ENCODE peak calls at places on chromosomes 7 and 10, in six cellular contexts. G is HepG2, K is WTC11, F is H1, H is K562, X is endothelial cell of umbilical vein. L is an unnamed sample.
A peak's percentile ranks its signal among the peaks of the same experiment; 100 is the strongest.

GRCh38 chr10:85642421-85643170 is 724.0 kb downstream of the GRID1 start:
- DNase-seq in G (peak; percentile 65), H (no peak), F (no peak), X (peak; percentile 66), K (no peak), L (peak; percentile 74)

GRCh38 chr10:84008878-84009277 is 130.4 kb upstream of the GHITM start:
- DNase-seq in F (no peak), X (peak; percentile 18), K (peak; percentile 77), H (peak; percentile 72), G (no peak), L (peak; percentile 6)

GRCh38 chr7:90999989-91000979 is 263.9 kb upstream of the FZD1 start:
- DNase-seq in K (no peak), F (no peak), G (no peak), X (peak; percentile 22), H (no peak), L (no peak)

GRCh38 chr10:95963992-95964391 is 56.2 kb downstream of the CC2D2B start:
- DNase-seq in X (no peak), K (no peak), F (no peak), G (no peak), H (no peak), L (no peak)

GRCh38 chr7:94241402-94241925 is 153.2 kb upstream of the COL1A2 start:
- DNase-seq in K (no peak), G (no peak), F (no peak), H (no peak), X (peak; percentile 24), L (no peak)

GRCh38 chr10:119459681-119460340 is 82.7 kb downstream of the RGS10 start:
- DNase-seq in K (no peak), X (no peak), G (no peak), F (no peak), H (no peak), L (no peak)

GRCh38 chr7:158828343-158829020 is 827 bp downstream of the ESYT2 start:
- DNase-seq in G (no peak), F (no peak), K (peak; percentile 74), X (no peak), H (peak; percentile 70), L (no peak)

GRCh38 chr10:72034040-72034499 is 54.3 kb downstream of the SPOCK2 start:
- DNase-seq in G (peak; percentile 55), X (no peak), K (no peak), H (no peak), F (no peak), L (no peak)

GRCh38 chr10:48414778-48415177 is 108.3 kb downstream of the MAPK8 start:
- DNase-seq in X (no peak), G (no peak), F (no peak), H (no peak), K (no peak), L (no peak)

GRCh38 chr7:21461282-21461681 is 33.4 kb downstream of the SP4 start:
- DNase-seq in G (no peak), H (no peak), K (no peak), F (no peak), X (no peak), L (no peak)

GRCh38 chr10:45160266-45160665 is 155.1 kb downstream of the OR13A1 start:
- DNase-seq in G (no peak), K (no peak), X (peak; percentile 6), H (no peak), F (no peak), L (no peak)

GRCh38 chr7:79241288-79242055 is 212.0 kb downstream of the MAGI2 start:
- DNase-seq in F (no peak), H (no peak), K (no peak), G (no peak), X (no peak), L (no peak)

GRCh38 chr10:91347529-91347928 is 62.6 kb upstream of the HECTD2 start:
- DNase-seq in H (no peak), G (no peak), K (no peak), F (no peak), X (no peak), L (no peak)

GRCh38 chr10:22714524-22715289 is at the start of gene PIP4K2A:
- DNase-seq in K (peak; percentile 50), X (peak; percentile 58), G (peak; percentile 25), H (peak; percentile 87), F (no peak), L (peak; percentile 65)

GRCh38 chr10:112804036-112804435 is 146.0 kb upstream of the TCF7L2 start:
- DNase-seq in K (no peak), H (no peak), X (no peak), F (no peak), G (peak; percentile 48), L (no peak)

GRCh38 chr10:69958232-69958902 is 94.3 kb upstream of the MACROH2A2 start:
- DNase-seq in G (peak; percentile 38), F (no peak), K (peak; percentile 34), X (peak; percentile 43), H (peak; percentile 59), L (peak; percentile 82)

GRCh38 chr7:26284477-26284876 is 7.2 kb upstream of the SNX10 start:
- DNase-seq in G (peak; percentile 71), F (no peak), K (no peak), X (no peak), H (no peak), L (no peak)

GRCh38 chr10:4514445-4515108 is 311.4 kb upstream of the AKR1E2 start:
- DNase-seq in X (no peak), G (no peak), H (no peak), F (no peak), K (no peak), L (no peak)

GRCh38 chr10:61904711-61905445 is 3.4 kb downstream of the ARID5B start:
- DNase-seq in K (no peak), F (no peak), H (peak; percentile 43), X (peak; percentile 79), G (peak; percentile 75), L (peak; percentile 47)
- TF ChIP-seq JUN in K (no peak), F (no peak), H (no peak), X (peak; percentile 78), G (no peak), L (no peak)

GRCh38 chr10:14782691-14783363 is 8.1 kb upstream of the FAM107B start:
- DNase-seq in F (peak; percentile 9), X (peak; percentile 100), K (no peak), G (peak; percentile 56), H (no peak), L (peak; percentile 92)
- TF ChIP-seq JUN in F (no peak), X (peak; percentile 89), K (no peak), G (no peak), H (no peak), L (peak; percentile 79)

GRCh38 chr10:131259535-131259934 is 52.0 kb downstream of the TCERG1L start:
- DNase-seq in F (no peak), G (no peak), H (no peak), X (no peak), K (no peak), L (no peak)
- TF ChIP-seq JUN in F (no peak), G (no peak), H (no peak), X (no peak), K (no peak), L (no peak)

DNA sequence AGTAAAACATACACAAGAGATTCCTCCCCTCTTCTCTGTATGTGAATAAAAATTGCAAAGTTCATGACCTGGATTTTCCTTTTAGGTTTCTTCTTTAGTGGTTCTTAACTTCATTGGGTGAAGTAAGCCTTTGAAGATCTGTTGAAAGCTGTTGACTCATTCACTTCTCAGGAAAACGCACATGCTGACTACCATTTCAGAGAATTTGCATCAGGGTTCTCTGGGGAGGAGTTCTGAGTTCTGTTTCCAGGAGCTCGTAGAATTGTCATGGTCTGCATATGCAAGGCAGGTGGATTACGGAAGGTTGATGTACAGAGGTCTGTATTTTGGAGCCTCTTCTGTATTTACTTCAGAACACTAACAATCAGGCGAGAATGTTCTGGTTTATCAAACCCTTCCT is 962 bp upstream of the SLC26A4 start:
- DNase-seq in F (no peak), X (no peak), H (peak; percentile 69), G (no peak), K (no peak), L (no peak)
- TF ChIP-seq JUN in F (no peak), X (no peak), H (no peak), G (no peak), K (no peak), L (no peak)

L was measured in A549.